ENCODE peak calls at places on chromosomes 1 and 21, in four cellular contexts. L is K562, C is HepG2, A is GM12878. B is an unnamed sample.

GRCh38 chr1:30783244-30783915 is 25.8 kb upstream of the LAPTM5 start:
- DNase-seq in A (no peak), C (peak), L (peak), B (no peak)

GRCh38 chr1:115052454-115053083 is 22.9 kb downstream of the TSHB start:
- DNase-seq in A (no peak), L (peak), C (peak), B (peak)

GRCh38 chr21:35417762-35418161 is 368.7 kb upstream of the RUNX1 start:
- DNase-seq in A (no peak), L (no peak), C (no peak), B (no peak)

GRCh38 chr1:194267021-194267420 is 1080.6 kb upstream of the B3GALT2 start:
- DNase-seq in L (no peak), C (no peak), A (no peak), B (no peak)

GRCh38 chr1:15884477-15884876 is 37.0 kb downstream of the SPEN start:
- DNase-seq in A (no peak), C (no peak), L (no peak), B (no peak)

GRCh38 chr1:75725256-75725655 is 747 bp downstream of the ACADM start:
- DNase-seq in A (no peak), C (no peak), L (no peak), B (no peak)

GRCh38 chr1:234326493-234327366 is 46.5 kb upstream of the COA6 start:
- DNase-seq in A (no peak), C (peak), L (peak), B (peak)

GRCh38 chr1:149885364-149886111 is 13.8 kb upstream of the BOLA1 start:
- DNase-seq in A (peak), C (peak), L (peak), B (peak)

GRCh38 chr1:80441664-80442063 is 1359.1 kb upstream of the ADGRL2 start:
- DNase-seq in L (no peak), C (peak), A (no peak), B (peak)
- TF ChIP-seq TARDBP in L (no peak), C (no peak), A (no peak), B (no peak)

GRCh38 chr1:62333431-62333830 is 14.2 kb upstream of the KANK4 start:
- DNase-seq in C (no peak), L (no peak), A (no peak), B (no peak)

GRCh38 chr1:62337535-62337784 is 18.2 kb upstream of the KANK4 start:
- DNase-seq in L (no peak), C (no peak), A (no peak), B (no peak)

GRCh38 chr1:62336638-62337534 is 17.7 kb upstream of the KANK4 start:
- DNase-seq in L (no peak), A (no peak), C (no peak), B (no peak)

GRCh38 chr1:62335656-62336055 is 16.4 kb upstream of the KANK4 start:
- DNase-seq in C (no peak), L (no peak), A (no peak), B (no peak)

GRCh38 chr1:62334434-62334833 is 15.2 kb upstream of the KANK4 start:
- DNase-seq in C (no peak), A (no peak), L (peak), B (no peak)
- TF ChIP-seq FOXK2 in C (no peak), A (no peak), L (no peak), B (no peak)

GRCh38 chr1:63317007-63317813 is 5.2 kb upstream of the FOXD3 start:
- DNase-seq in A (no peak), C (peak), L (peak), B (peak)
- TF ChIP-seq TARDBP in A (no peak), C (no peak), L (no peak), B (no peak)

DNA sequence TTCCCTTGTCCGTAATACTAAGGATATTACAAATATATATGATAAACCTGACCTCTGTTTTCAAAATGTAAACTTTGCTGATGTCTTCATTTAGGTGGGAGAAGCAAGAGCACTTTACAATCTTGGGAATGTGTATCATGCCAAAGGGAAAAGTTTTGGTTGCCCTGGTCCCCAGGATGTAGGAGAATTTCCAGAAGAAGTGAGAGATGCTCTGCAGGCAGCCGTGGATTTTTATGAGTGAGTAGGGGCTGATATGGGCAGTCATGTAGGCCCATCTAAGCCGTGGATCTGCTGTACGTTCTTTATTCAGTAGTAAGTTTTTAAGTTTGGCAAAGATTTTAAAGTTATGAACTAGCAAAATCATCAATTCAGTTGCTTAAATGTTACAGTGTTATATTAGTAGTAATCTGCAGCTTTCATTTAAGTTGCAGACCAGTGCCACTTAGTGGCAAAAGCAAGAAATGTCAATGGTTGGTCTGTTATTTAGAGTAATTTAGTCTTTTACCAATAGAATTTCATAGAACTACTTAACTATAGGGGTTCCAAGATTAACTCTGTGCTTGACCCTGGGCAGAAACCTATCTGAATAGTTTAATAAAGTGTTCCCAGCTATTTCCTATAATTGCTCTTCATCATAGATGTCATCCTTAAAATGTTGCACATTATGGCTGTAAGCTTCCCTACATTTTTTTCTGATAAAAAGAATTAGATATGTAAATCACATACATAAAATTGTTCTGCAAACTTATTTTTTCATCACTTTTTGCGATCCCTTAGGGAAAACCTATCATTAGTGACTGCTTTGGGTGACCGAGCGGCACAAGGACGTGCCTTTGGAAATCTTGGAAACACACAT is 21.3 kb downstream of the GPSM2 start:
- DNase-seq in A (no peak), L (peak), C (peak), B (peak)
- TF ChIP-seq FOXK2 in A (no peak), L (no peak), C (no peak), B (no peak)

GRCh38 chr1:203351037-203351625 is at the start of gene FMOD:
- DNase-seq in C (no peak), A (no peak), L (peak), B (peak)

GRCh38 chr1:203349757-203350522 is 982 bp downstream of the FMOD start:
- DNase-seq in C (no peak), L (no peak), A (no peak), B (no peak)

GRCh38 chr1:203353486-203353885 is 2.6 kb upstream of the FMOD start:
- DNase-seq in C (no peak), A (no peak), L (no peak), B (no peak)

GRCh38 chr1:203359010-203359571 is 8.2 kb upstream of the FMOD start:
- DNase-seq in A (no peak), C (no peak), L (no peak), B (no peak)

DNA sequence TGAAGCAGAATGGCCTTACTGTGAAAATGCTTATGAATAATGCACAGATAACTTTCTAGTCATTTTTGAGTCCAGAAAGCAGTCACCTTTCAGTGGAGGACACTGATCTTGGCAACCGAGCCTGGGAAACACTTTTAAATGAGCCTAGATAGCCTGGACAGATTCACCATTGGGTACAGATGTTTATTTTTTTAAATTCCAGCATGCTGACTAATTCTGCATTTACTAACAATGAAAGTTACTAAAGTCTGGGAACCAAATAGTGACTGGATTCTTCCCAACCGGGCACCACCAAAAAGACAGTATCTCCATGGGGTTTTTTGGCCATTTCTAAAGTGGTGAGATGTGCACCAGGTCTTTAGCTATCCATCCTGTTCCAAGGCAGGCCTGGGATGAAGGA is 3.3 kb upstream of the FMOD start:
- DNase-seq in A (no peak), L (no peak), C (no peak), B (no peak)
- TF ChIP-seq TARDBP in A (no peak), L (no peak), C (no peak), B (no peak)

DNA sequence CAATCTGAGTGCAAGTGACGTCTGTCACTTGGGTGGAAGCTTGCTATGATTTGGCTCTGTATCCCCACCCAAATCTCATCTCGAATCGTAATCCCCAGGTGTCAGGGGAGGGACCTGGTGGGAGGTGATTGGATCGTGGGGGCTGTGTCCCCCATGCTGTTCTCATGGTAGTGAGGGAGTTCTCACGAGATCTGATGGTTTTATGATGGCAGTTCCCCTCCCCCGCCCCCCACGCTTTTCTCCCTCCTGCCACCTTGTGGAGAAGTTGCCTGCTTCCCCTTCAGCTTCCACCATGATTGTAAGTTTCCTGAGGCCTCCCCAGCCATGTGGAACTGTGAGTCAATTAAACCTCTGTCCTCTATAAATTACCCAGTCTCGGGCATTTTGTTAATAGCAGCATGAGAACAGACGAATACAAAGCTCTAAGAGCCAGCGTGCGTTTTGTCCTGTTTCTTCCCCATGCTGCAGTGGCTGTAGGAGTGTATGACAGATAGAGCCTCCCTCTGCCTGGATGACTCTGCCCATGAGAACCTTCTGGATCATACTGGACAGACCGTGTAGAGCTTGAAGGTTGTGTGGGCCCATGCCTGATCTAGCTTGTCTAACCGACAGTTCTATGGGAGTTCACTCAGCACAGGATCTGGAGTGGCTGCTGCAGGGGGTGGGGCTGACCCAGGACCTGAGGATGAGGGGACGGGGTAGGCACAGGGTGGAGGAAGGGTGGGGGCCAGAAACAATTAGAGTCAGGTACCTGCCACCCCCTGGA is 139.7 kb upstream of the ERRFI1 start:
- DNase-seq in L (no peak), A (no peak), C (no peak), B (no peak)
- TF ChIP-seq FOXK2 in L (no peak), A (no peak), C (no peak), B (no peak)

DNA sequence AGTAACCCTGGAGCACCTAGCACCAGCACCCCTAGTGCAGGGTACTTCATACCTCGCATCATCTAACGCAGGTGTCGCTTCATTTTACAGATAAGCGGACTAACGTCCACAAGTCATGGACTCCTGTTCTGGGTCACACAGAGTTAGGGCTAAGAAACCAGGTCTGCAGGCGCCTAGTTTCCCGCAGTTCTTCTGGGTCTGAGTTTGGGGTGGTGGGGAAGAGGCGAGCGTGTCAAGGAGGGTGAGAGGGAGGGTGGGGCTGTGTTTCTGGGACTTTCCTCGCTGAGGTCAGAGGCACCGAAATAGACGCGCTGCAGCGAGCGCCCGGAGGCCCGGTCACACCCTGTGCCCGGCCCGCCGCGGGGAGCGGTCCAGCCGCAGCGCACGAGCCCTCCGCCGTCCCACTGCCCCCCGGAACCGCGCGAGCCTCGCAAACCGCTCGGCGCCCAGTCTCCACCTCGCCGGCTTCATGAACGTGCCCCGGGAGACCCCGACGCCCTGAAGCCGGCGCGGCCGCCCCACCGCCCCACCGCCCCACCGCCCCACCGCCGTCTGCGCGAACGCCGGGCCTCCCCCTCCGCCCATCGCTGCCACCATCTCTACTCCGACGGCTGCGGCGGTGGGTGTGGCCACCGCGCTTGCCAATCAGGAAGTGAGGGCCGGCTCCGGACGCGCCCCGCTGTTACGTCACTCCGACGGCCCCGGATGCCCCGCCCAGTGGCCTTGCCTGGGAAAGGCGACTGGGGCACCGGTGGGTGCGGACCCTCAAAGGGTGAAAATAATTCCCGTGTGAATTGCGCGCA is 12.3 kb downstream of the IFI6 start:
- DNase-seq in A (peak), C (peak), L (peak), B (peak)
- TF ChIP-seq TARDBP in A (no peak), C (no peak), L (no peak), B (no peak)

GRCh38 chr1:211642870-211643269 is 32.6 kb downstream of the NEK2 start:
- DNase-seq in C (no peak), A (no peak), L (no peak), B (no peak)

GRCh38 chr1:211646566-211646965 is 28.9 kb downstream of the NEK2 start:
- DNase-seq in L (no peak), A (no peak), C (no peak), B (no peak)

GRCh38 chr1:211643324-211644212 is 31.9 kb downstream of the NEK2 start:
- DNase-seq in A (no peak), L (peak), C (peak), B (peak)

GRCh38 chr1:211641942-211642341 is 33.5 kb downstream of the NEK2 start:
- DNase-seq in L (no peak), C (no peak), A (no peak), B (no peak)

GRCh38 chr1:211644653-211645052 is 30.8 kb downstream of the NEK2 start:
- DNase-seq in C (no peak), A (no peak), L (no peak), B (no peak)
- TF ChIP-seq FOXK2 in C (no peak), A (no peak), L (no peak), B (no peak)

GRCh38 chr21:46532080-46532479 is 72.8 kb downstream of the S100B start:
- DNase-seq in C (no peak), A (no peak), L (no peak), B (no peak)
- TF ChIP-seq TARDBP in C (no peak), A (no peak), L (no peak), B (no peak)

GRCh38 chr21:16908087-16908486 is 604.8 kb upstream of the CXADR start:
- DNase-seq in C (no peak), A (no peak), L (no peak), B (no peak)
- TF ChIP-seq FOXK2 in C (no peak), A (no peak), L (no peak), B (no peak)